ENCODE peak calls at places on chromosomes 6 and 20, in ten cellular contexts. J is RCC 7860; I is HuH-7; H is H9; Z is stimulated activated CD4-positive, alpha-beta T cell treated with anti-CD3 and anti-CD28 coated beads, Interleukin-4, amount 100 ng/mL, for 4 hours; A is G401; S is sigmoid colon; K is NCI-H748 treated with DMSO at 0.1 percent for 48 hours; Y is EH; X is activated CD4-positive, alpha-beta T cell treated with anti-CD3 and anti-CD28 coated beads for 48 hours. T is an unnamed sample.

GRCh38 chr6:126786262-126786661 is 332.2 kb upstream of the RSPO3 start:
- DNase-seq in I (no peak), J (no peak), Y (peak; percentile 9), S (no peak), Z (no peak), X (no peak), K (no peak), A (no peak), H (no peak), T (no peak)

GRCh38 chr20:53926428-53927028 is 143.9 kb downstream of the BCAS1 start:
- DNase-seq in J (peak; percentile 99), K (no peak), S (no peak), Z (no peak), H (no peak), Y (peak; percentile 91), A (no peak), X (peak; percentile 57), I (peak; percentile 35), T (no peak)

GRCh38 chr6:1618305-1619105 is 8.8 kb downstream of the FOXC1 start:
- DNase-seq in Z (no peak), K (no peak), X (no peak), H (no peak), Y (no peak), J (no peak), A (no peak), I (no peak), S (peak; percentile 50), T (no peak)

GRCh38 chr20:47054945-47055344 is 160.3 kb downstream of the EYA2 start:
- DNase-seq in X (no peak), A (no peak), S (no peak), Z (no peak), K (no peak), I (no peak), Y (no peak), J (no peak), H (no peak), T (no peak)

GRCh38 chr6:155493694-155494143 is 38.1 kb upstream of the NOX3 start:
- DNase-seq in X (peak; percentile 47), H (no peak), K (no peak), Z (no peak), S (peak; percentile 84), I (no peak), J (peak; percentile 95), Y (peak; percentile 99), A (no peak), T (no peak)

GRCh38 chr6:31092238-31092637 is 20.1 kb downstream of the C6orf15 start:
- DNase-seq in K (no peak), S (no peak), I (no peak), Z (no peak), H (no peak), X (no peak), A (no peak), Y (no peak), J (no peak), T (no peak)

GRCh38 chr20:38859070-38859690 is 53.7 kb downstream of the PPP1R16B start:
- DNase-seq in S (no peak), H (no peak), J (no peak), A (no peak), Z (no peak), K (no peak), X (peak; percentile 43), Y (no peak), I (no peak), T (peak; percentile 23)

GRCh38 chr6:66210964-66211363 is 503.9 kb upstream of the EYS start:
- DNase-seq in K (no peak), Z (no peak), X (no peak), I (no peak), A (no peak), S (no peak), Y (no peak), J (no peak), H (no peak), T (no peak)

GRCh38 chr6:11974089-11974488 is 38.0 kb upstream of the HIVEP1 start:
- DNase-seq in I (no peak), S (no peak), Y (peak; percentile 84), A (no peak), K (no peak), Z (no peak), X (no peak), J (no peak), H (no peak), T (no peak)

GRCh38 chr6:111624391-111625098 is 18.9 kb upstream of the TRAF3IP2 start:
- DNase-seq in X (no peak), Y (peak; percentile 54), I (no peak), A (no peak), S (no peak), Z (no peak), K (no peak), J (no peak), H (no peak), T (no peak)

GRCh38 chr6:144415014-144415413 is 129.9 kb downstream of the UTRN start:
- DNase-seq in Y (peak; percentile 83), I (peak; percentile 17), Z (no peak), H (no peak), K (peak; percentile 14), X (no peak), J (peak; percentile 71), S (no peak), A (no peak), T (no peak)

GRCh38 chr6:87936065-87936464 is 111.6 kb upstream of the SPACA1 start:
- DNase-seq in Z (no peak), A (no peak), Y (no peak), J (no peak), S (no peak), H (no peak), I (no peak), K (no peak), X (no peak), T (no peak)

GRCh38 chr20:11274137-11274536 is 600.3 kb upstream of the JAG1 start:
- DNase-seq in Z (no peak), S (no peak), A (peak; percentile 87), K (peak; percentile 90), H (no peak), I (peak; percentile 87), J (peak; percentile 71), Y (peak; percentile 81), X (no peak), T (no peak)

GRCh38 chr6:111712398-111712797 is 106.7 kb upstream of the TRAF3IP2 start:
- DNase-seq in Y (peak; percentile 82), J (no peak), X (no peak), K (no peak), I (no peak), S (no peak), Z (no peak), A (no peak), H (no peak), T (peak; percentile 14)

GRCh38 chr20:46642265-46642942 is 8.9 kb downstream of the SLC13A3 start:
- DNase-seq in Y (no peak), H (no peak), J (no peak), A (peak; percentile 27), K (no peak), I (no peak), S (no peak), Z (no peak), X (no peak), T (no peak)

GRCh38 chr6:36025260-36025931 is 955 bp upstream of the SLC26A8 start:
- DNase-seq in S (no peak), A (no peak), J (no peak), Z (no peak), Y (peak; percentile 54), H (no peak), I (no peak), K (no peak), X (no peak), T (no peak)

GRCh38 chr6:149335924-149336323 is 18.4 kb downstream of the TAB2 start:
- DNase-seq in J (peak; percentile 80), Y (peak; percentile 83), I (no peak), A (no peak), H (no peak), K (no peak), Z (peak; percentile 34), X (peak; percentile 77), S (no peak), T (no peak)

GRCh38 chr6:68575765-68576439 is 59.2 kb upstream of the ADGRB3 start:
- DNase-seq in S (peak; percentile 59), X (no peak), J (peak; percentile 44), Y (no peak), I (no peak), Z (no peak), A (peak; percentile 86), K (peak; percentile 71), H (peak; percentile 78), T (no peak)

GRCh38 chr20:1423625-1424106 is 30.8 kb upstream of the FKBP1A start:
- DNase-seq in S (no peak), Y (peak; percentile 42), A (peak; percentile 13), I (peak; percentile 25), J (no peak), K (no peak), Z (no peak), X (peak; percentile 27), H (peak; percentile 94), T (no peak)

GRCh38 chr6:2007165-2007564 is 238.2 kb downstream of the GMDS start:
- DNase-seq in H (no peak), Z (no peak), I (no peak), X (no peak), K (no peak), A (no peak), S (no peak), J (no peak), Y (no peak), T (no peak)

GRCh38 chr6:44111434-44112417 is 15.5 kb downstream of the MRPL14 start:
- DNase-seq in A (no peak), K (no peak), J (no peak), H (no peak), S (no peak), Z (no peak), X (no peak), Y (no peak), I (peak; percentile 52), T (no peak)

GRCh38 chr6:15444081-15444731 is 198.3 kb downstream of the JARID2 start:
- DNase-seq in Y (no peak), I (no peak), Z (no peak), A (peak; percentile 47), X (no peak), K (no peak), J (no peak), S (no peak), H (no peak), T (no peak)

GRCh38 chr6:118808794-118809668 is 84.9 kb upstream of the ASF1A start:
- DNase-seq in J (no peak), K (no peak), H (no peak), A (no peak), Z (no peak), X (no peak), Y (no peak), I (no peak), S (no peak), T (peak; percentile 10)

GRCh38 chr6:45438849-45439406 is 61.2 kb upstream of the SUPT3H start:
- DNase-seq in S (no peak), I (no peak), J (peak; percentile 89), Y (peak; percentile 79), Z (no peak), H (no peak), X (no peak), K (no peak), A (no peak), T (no peak)

GRCh38 chr6:24497254-24497989 is 2.7 kb downstream of the ALDH5A1 start:
- DNase-seq in H (no peak), X (no peak), S (no peak), A (no peak), Y (no peak), K (no peak), J (no peak), I (no peak), Z (no peak), T (no peak)

GRCh38 chr20:40682104-40683045 is 6.7 kb downstream of the MAFB start:
- DNase-seq in A (no peak), X (no peak), Y (no peak), K (no peak), Z (no peak), H (no peak), J (no peak), I (peak; percentile 81), S (no peak), T (no peak)

GRCh38 chr20:53040678-53041674 is 68.8 kb downstream of the TSHZ2 start:
- DNase-seq in K (peak; percentile 35), Y (no peak), A (peak; percentile 42), H (no peak), Z (no peak), J (no peak), I (no peak), S (peak; percentile 74), X (peak; percentile 20), T (no peak)

GRCh38 chr20:56359212-56360132 is 698 bp downstream of the FAM210B start:
- DNase-seq in I (peak; percentile 48), Z (no peak), Y (peak; percentile 76), S (peak; percentile 78), H (peak; percentile 39), A (peak; percentile 64), J (peak; percentile 11), X (peak; percentile 36), K (no peak), T (no peak)

T was measured in T-helper 22 cell.